ENCODE peak calls at places on chromosomes 3 and 15, in six cellular contexts. B is psoas muscle, T is cardiac muscle cell, U is fibroblast of lung, Y is GM12878, A is lower lobe of right lung. C is an unnamed sample.
A peak's percentile ranks its signal among the peaks of the same experiment; 100 is the strongest.

GRCh38 chr15:100264994-100265640 is 76.7 kb downstream of the ADAMTS17 start:
- DNase-seq in B (no peak), T (no peak), U (no peak), Y (no peak), A (no peak), C (no peak)

GRCh38 chr15:38636597-38636996 is 72.0 kb upstream of the RASGRP1 start:
- DNase-seq in B (peak; percentile 31), T (no peak), U (no peak), Y (no peak), A (no peak), C (no peak)

GRCh38 chr15:87224409-87224808 is 1032.1 kb downstream of the NTRK3 start:
- DNase-seq in B (no peak), T (no peak), U (peak; percentile 86), Y (no peak), A (no peak), C (no peak)

GRCh38 chr3:194730369-194730768 is 44.7 kb downstream of the FAM43A start:
- DNase-seq in B (no peak), T (no peak), U (peak; percentile 20), Y (no peak), A (peak; percentile 58), C (no peak)

GRCh38 chr3:64238971-64239667 is 13.9 kb upstream of the PRICKLE2 start:
- DNase-seq in B (peak; percentile 76), T (peak; percentile 98), U (peak; percentile 98), Y (no peak), A (peak; percentile 47), C (peak; percentile 39)

GRCh38 chr3:20105513-20106280 is 65.5 kb downstream of the KAT2B start:
- DNase-seq in B (no peak), T (no peak), U (peak; percentile 5), Y (no peak), A (no peak), C (no peak)

GRCh38 chr3:127570520-127570919 is 20.0 kb downstream of the TPRA1 start:
- DNase-seq in B (no peak), T (no peak), U (no peak), Y (no peak), A (no peak), C (no peak)

GRCh38 chr3:132248490-132248889 is 68.7 kb upstream of the ACP3 start:
- DNase-seq in B (no peak), T (no peak), U (no peak), Y (no peak), A (no peak), C (no peak)

GRCh38 chr15:71396536-71397125 is 281.4 kb downstream of the THSD4 start:
- DNase-seq in B (no peak), T (no peak), U (no peak), Y (no peak), A (no peak), C (no peak)

GRCh38 chr15:77851696-77852095 is 219.0 kb upstream of the LINGO1 start:
- DNase-seq in B (no peak), T (no peak), U (no peak), Y (no peak), A (peak; percentile 39), C (no peak)

GRCh38 chr3:127410678-127411077 is 122.8 kb upstream of the PRR20G start:
- DNase-seq in B (no peak), T (no peak), U (no peak), Y (no peak), A (no peak), C (no peak)

GRCh38 chr3:108588616-108589015 is 622 bp downstream of the CIP2A start:
- DNase-seq in B (no peak), T (no peak), U (no peak), Y (no peak), A (no peak), C (no peak)

GRCh38 chr3:107531917-107532469 is 9.2 kb downstream of the BBX start:
- DNase-seq in B (no peak), T (no peak), U (no peak), Y (no peak), A (no peak), C (no peak)

GRCh38 chr3:178536271-178537079 is at the start of gene KCNMB2:
- DNase-seq in B (no peak), T (peak; percentile 42), U (peak; percentile 17), Y (no peak), A (no peak), C (peak; percentile 13)

GRCh38 chr15:57245130-57245529 is 131.2 kb upstream of the CGNL1 start:
- DNase-seq in B (no peak), T (peak; percentile 43), U (no peak), Y (no peak), A (no peak), C (no peak)

GRCh38 chr15:64599226-64599625 is 138.8 kb downstream of the ZNF609 start:
- DNase-seq in B (no peak), T (no peak), U (peak; percentile 20), Y (no peak), A (no peak), C (no peak)

GRCh38 chr3:52221563-52222318 is 3.7 kb downstream of the TLR9 start:
- DNase-seq in B (peak; percentile 48), T (no peak), U (no peak), Y (no peak), A (no peak), C (no peak)

GRCh38 chr15:91319715-91320059 is 219.6 kb downstream of the SV2B start:
- DNase-seq in B (no peak), T (no peak), U (no peak), Y (no peak), A (no peak), C (no peak)

GRCh38 chr15:78264304-78265136 is at the start of gene DNAJA4:
- DNase-seq in B (peak; percentile 76), T (peak; percentile 71), U (peak; percentile 46), Y (no peak), A (peak; percentile 74), C (peak; percentile 44)

GRCh38 chr3:159619341-159619885 is 369.2 kb upstream of the IL12A start:
- DNase-seq in B (no peak), T (peak; percentile 10), U (peak; percentile 54), Y (no peak), A (no peak), C (no peak)

GRCh38 chr3:114892117-114892870 is 254.8 kb downstream of the ZBTB20 start:
- DNase-seq in B (no peak), T (no peak), U (no peak), Y (no peak), A (no peak), C (no peak)

GRCh38 chr15:66294157-66294931 is 976 bp downstream of the DIS3L start:
- DNase-seq in B (no peak), T (peak; percentile 83), U (peak; percentile 80), Y (peak; percentile 13), A (peak; percentile 72), C (no peak)

GRCh38 chr15:65365229-65365628 is 12.6 kb downstream of the IGDCC3 start:
- DNase-seq in B (no peak), T (no peak), U (no peak), Y (no peak), A (no peak), C (peak; percentile 4)

GRCh38 chr3:24401090-24401810 is 93.4 kb downstream of the THRB start:
- DNase-seq in B (no peak), T (no peak), U (no peak), Y (no peak), A (no peak), C (no peak)

GRCh38 chr3:30448946-30449686 is 157.3 kb upstream of the TGFBR2 start:
- DNase-seq in B (no peak), T (no peak), U (peak; percentile 41), Y (no peak), A (no peak), C (no peak)

GRCh38 chr3:179227349-179227748 is 23.6 kb downstream of the KCNMB3 start:
- DNase-seq in B (no peak), T (no peak), U (peak; percentile 50), Y (no peak), A (no peak), C (no peak)

GRCh38 chr15:32657198-32657886 is 15.8 kb downstream of the SCG5 start:
- DNase-seq in B (no peak), T (no peak), U (no peak), Y (no peak), A (no peak), C (no peak)
- TF ChIP-seq CTCF in B (no peak), T (no peak), U (peak; percentile 32), Y (no peak), A (no peak), C (no peak)

GRCh38 chr3:57863380-57863779 is 107.3 kb downstream of the SLMAP start:
- DNase-seq in B (no peak), T (no peak), U (no peak), Y (no peak), A (no peak), C (no peak)

GRCh38 chr3:57862894-57863293 is 106.8 kb downstream of the SLMAP start:
- DNase-seq in B (no peak), T (no peak), U (no peak), Y (no peak), A (no peak), C (no peak)

DNA sequence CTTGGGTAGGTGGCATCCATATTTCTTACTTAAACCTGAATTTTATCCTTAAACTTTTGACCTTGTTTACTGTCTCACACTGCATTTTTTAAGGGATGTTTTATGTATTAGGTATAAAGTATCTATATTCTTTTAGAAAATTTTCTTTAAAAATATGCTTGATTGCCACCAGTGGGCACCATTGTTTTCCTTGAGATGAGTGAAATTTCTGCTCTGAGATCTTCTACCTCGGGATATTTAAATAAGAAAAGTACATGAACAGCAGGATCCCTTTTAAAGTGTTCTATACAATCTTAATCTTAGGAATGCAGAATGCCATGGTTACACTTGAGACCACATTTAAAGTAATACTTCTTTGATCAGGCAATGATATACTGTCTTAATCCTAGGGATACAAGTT is 108.7 kb downstream of the SLMAP start:
- DNase-seq in B (no peak), T (peak; percentile 67), U (peak; percentile 27), Y (no peak), A (no peak), C (no peak)
- TF ChIP-seq CTCF in B (peak; percentile 44), T (peak; percentile 57), U (peak; percentile 51), Y (peak; percentile 9), A (no peak), C (peak; percentile 13)

GRCh38 chr3:98185180-98185579 is 18.7 kb downstream of the OR5H15 start:
- DNase-seq in B (no peak), T (no peak), U (no peak), Y (no peak), A (no peak), C (no peak)

GRCh38 chr3:98188553-98188952 is 22.1 kb downstream of the OR5H15 start:
- DNase-seq in B (no peak), T (no peak), U (no peak), Y (peak; percentile 53), A (no peak), C (no peak)
- TF ChIP-seq CTCF in B (peak; percentile 14), T (no peak), U (no peak), Y (peak; percentile 55), A (peak; percentile 15), C (peak; percentile 37)

DNA sequence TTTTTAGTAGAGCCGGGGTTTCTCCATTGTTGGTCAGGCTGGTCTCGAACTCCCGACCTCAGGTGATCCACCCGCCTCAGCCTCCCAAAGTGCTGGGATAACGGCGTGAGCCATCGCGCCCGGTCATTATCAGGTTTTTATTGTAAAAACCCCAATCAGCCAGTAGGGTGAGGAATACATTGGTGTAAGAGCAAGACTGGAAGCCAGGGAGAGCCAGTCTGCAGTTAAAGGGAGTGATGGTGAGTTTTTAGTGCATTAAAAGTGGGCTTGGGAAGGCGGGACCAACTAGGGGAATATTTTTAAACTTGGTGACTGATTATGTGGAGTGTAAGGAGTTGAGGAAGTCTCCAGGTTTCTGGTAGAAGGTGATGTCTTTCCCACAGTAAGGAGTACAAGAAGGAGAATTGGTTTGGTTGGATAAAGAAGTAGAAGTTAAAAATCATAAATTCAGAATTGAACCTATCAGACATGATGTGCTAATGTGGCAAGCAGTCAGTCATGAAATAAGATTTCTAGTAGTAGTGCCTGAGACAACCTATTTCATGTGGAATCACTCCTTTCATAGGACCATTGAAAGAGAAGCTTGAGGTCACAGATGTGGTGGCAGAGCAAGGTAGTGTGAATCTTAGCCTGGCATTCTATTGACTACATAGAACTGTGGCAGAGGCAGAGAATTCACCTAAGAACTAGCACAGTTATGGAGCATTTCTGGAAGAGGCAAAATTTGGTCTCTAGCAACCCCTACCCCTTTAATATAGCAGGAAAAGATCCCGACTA is 2.4 kb upstream of the DCBLD2 start:
- DNase-seq in B (no peak), T (no peak), U (no peak), Y (no peak), A (no peak), C (no peak)
- TF ChIP-seq CTCF in B (no peak), T (no peak), U (no peak), Y (no peak), A (no peak), C (no peak)